ENCODE peak calls at places on chromosomes 7 and 10, in four cellular contexts. K, I, Y and S are unnamed samples. For H3K4me1, the result is how much of the 10 kb centered on the place peaks cover.

GRCh38 chr7:590731-591551 is 71.3 kb upstream of the PDGFA start:
- DNase-seq in Y (no peak), K (no peak), I (no peak), S (no peak)

GRCh38 chr10:118950190-118950658 is 79.3 kb upstream of the NANOS1 start:
- DNase-seq in Y (no peak), K (no peak), I (no peak), S (no peak)

GRCh38 chr7:155815332-155816191 is 3.3 kb upstream of the SHH start:
- DNase-seq in Y (no peak), K (peak), I (peak), S (no peak)

GRCh38 chr10:125683063-125683462 is at the start of gene TEX36:
- DNase-seq in I (no peak), K (no peak), Y (no peak), S (no peak)

GRCh38 chr7:15686957-15687644 is 618 bp upstream of the MEOX2 start:
- DNase-seq in K (no peak), Y (no peak), I (no peak), S (no peak)

GRCh38 chr10:35998036-35998435 is 355.9 kb upstream of the FZD8 start:
- DNase-seq in I (no peak), Y (no peak), K (no peak), S (no peak)

GRCh38 chr10:74179124-74179710 is 28.2 kb downstream of the ADK start:
- DNase-seq in Y (no peak), K (peak), I (no peak), S (no peak)

GRCh38 chr10:13146383-13146782 is 15.0 kb upstream of the MCM10 start:
- DNase-seq in K (no peak), I (no peak), Y (no peak), S (no peak)

GRCh38 chr7:17991866-17992648 is 35.6 kb downstream of the PRPS1L1 start:
- DNase-seq in Y (no peak), K (no peak), I (no peak), S (no peak)

GRCh38 chr7:43341132-43341531 is 228.7 kb downstream of the HECW1 start:
- DNase-seq in Y (no peak), I (no peak), K (no peak), S (no peak)

GRCh38 chr10:132518572-132519381 is 18.8 kb upstream of the INPP5A start:
- DNase-seq in Y (no peak), I (no peak), K (no peak), S (no peak)

GRCh38 chr7:28955723-28956607 is 2.2 kb downstream of the TRIL start:
- DNase-seq in K (peak), Y (peak), I (no peak), S (no peak)

GRCh38 chr7:28957822-28958234 is 302 bp downstream of the TRIL start:
- DNase-seq in K (no peak), Y (no peak), I (no peak), S (no peak)

GRCh38 chr7:28956608-28957063 is 1.5 kb downstream of the TRIL start:
- DNase-seq in I (no peak), K (peak), Y (peak), S (no peak)

GRCh38 chr7:28958235-28958945 is at the start of gene TRIL:
- DNase-seq in K (peak), I (no peak), Y (peak), S (no peak)

DNA sequence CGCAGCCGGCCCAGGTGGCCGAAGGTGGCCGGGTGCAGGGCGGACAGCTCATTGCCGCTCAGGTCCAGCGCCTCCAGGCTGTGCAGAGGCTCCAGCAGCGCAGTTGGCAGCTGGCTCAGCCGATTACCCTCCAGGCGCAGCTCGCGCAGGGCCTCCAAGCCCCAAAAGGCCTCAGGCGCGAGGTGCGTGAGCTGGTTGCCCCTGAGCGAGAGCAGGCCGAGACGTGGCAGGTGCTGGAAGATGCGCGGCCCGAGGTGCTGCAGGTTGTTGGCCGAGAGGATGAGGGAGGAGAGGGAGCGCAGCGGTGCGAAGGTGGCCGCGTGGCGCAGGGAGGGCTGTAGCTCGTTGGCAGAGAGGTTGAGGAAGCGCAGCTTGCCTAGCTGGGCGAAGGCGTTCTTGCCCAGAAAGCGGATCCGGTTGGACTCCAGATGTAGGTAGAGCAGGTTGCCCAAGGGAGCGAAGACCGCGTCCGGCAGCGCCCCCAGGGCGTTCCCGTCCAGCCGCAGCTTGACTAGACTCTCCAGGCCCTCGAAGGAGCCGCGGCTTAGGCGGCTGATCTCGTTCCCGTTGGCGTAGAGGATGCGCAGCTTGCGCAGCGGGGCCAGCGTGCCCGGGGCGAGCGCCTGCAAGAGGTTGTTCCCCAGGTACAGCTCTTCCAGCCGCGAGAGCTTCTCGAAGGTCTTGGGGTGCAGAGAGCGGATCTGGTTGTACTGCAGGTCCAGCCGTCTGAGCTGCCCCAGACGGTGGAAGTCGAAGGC is 887 bp downstream of the TRIL start:
- DNase-seq in Y (peak), K (no peak), I (no peak), S (no peak)
- H3K27ac ChIP-seq in Y (no peak), K (no peak), I (no peak), S (no peak)

GRCh38 chr7:39127058-39127457 is 149.3 kb downstream of the POU6F2 start:
- DNase-seq in K (no peak), Y (no peak), I (no peak), S (no peak)

GRCh38 chr7:39132306-39132705 is 154.6 kb downstream of the POU6F2 start:
- DNase-seq in K (no peak), Y (no peak), I (no peak), S (no peak)

GRCh38 chr7:39133088-39133487 is 155.4 kb downstream of the POU6F2 start:
- DNase-seq in I (no peak), Y (no peak), K (no peak), S (no peak)

GRCh38 chr7:39130304-39130703 is 152.6 kb downstream of the POU6F2 start:
- DNase-seq in K (no peak), Y (no peak), I (no peak), S (no peak)

GRCh38 chr7:39130740-39131538 is 153.2 kb downstream of the POU6F2 start:
- DNase-seq in Y (no peak), I (no peak), K (no peak), S (no peak)
- H3K4me3 ChIP-seq in Y (no peak), I (no peak), K (no peak), S (no peak)

DNA sequence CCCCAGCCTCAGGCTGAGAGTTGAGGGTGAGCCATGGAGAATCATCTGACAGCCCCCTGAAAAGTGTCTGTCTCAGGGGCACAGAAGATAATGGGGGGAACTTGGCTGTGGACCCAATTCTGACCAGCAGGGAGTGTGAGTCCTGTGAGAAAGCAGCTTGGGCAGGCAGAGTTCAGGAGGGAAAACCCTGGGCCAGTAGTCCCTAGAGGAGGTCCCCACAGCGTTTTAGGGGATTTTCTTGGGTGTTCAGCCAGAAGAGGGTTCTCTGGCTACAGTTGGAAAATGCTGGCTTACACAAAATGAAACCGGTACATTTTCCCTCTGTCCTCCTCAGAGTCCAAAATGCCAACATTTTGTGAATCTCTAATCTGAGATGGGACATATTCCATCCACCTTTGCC is 35.8 kb upstream of the TRIM8 start:
- DNase-seq in K (no peak), I (no peak), Y (no peak), S (no peak)
- H3K4me1 ChIP-seq in K (under half), I (under half), Y (under half), S (under half)

GRCh38 chr7:121503730-121504129 is 107.6 kb upstream of the FAM3C start:
- DNase-seq in I (no peak), Y (no peak), K (no peak), S (no peak)
- H3K27ac ChIP-seq in I (no peak), Y (no peak), K (no peak), S (no peak)

GRCh38 chr7:7563269-7563668 is 3.4 kb upstream of the MIOS start:
- DNase-seq in I (no peak), Y (no peak), K (no peak), S (no peak)
- H3K4me3 ChIP-seq in I (no peak), Y (peak), K (no peak), S (no peak)

DNA sequence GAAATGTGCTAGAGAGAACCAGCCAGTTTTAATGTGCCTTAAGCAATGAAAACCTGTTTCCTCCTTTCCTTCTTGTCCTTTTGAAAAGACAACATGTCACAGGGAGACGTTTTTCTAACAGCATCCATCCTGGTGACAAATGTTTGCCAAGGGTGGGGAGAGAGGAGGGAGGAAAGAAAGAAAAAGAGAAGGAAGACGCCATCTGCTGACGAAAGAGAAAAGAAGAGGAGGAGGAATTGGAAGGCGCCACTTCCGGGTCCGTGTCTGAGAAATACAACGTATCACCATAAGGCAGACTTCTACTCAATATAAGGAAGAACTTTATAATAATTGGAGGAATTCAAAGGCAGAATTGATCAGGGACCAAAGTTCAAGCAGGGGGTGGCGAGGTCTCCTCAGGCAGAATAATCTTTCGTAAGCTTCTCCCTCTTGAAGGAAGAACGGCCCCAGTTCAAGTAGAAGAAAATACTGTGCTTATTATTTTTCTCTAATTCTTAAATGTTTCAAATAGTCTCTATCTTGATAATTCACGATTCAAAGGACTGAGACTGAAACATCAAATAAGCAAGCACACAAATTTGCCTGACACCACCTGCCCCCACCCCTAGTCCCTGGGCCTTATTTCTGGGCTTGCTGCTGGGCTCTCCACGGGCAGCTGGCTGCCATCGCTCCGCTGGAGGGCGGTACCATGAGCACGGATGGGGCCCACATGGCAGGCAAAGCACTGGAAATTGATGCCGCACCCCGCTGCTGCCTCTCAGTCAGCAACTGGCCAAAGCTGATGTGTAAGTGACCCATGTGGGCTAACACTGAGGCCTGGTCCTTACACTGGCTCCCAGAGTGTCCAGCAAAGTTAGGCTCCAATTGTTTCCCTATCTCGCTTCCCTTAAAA is 273.7 kb upstream of the KLF14 start:
- DNase-seq in I (peak), K (peak), Y (peak), S (peak)
- H3K4me1 ChIP-seq in I (half or more), K (under half), Y (half or more), S (under half)

GRCh38 chr10:122164028-122164601 is 107.0 kb upstream of the BTBD16 start:
- DNase-seq in K (no peak), I (no peak), Y (no peak), S (no peak)
- H3K27ac ChIP-seq in K (no peak), I (no peak), Y (peak), S (no peak)

GRCh38 chr7:47581442-47581820 is 480 bp downstream of the TNS3 start:
- DNase-seq in Y (no peak), K (no peak), I (no peak), S (no peak)

GRCh38 chr7:47581821-47582747 is at the start of gene TNS3:
- DNase-seq in K (peak), Y (peak), I (no peak), S (no peak)

GRCh38 chr7:47586925-47587324 is 5.0 kb upstream of the TNS3 start:
- DNase-seq in Y (no peak), K (no peak), I (no peak), S (no peak)

GRCh38 chr7:47582748-47583740 is 1.1 kb upstream of the TNS3 start:
- DNase-seq in I (no peak), K (no peak), Y (peak), S (no peak)

GRCh38 chr7:47584128-47584865 is 2.4 kb upstream of the TNS3 start:
- DNase-seq in Y (no peak), K (no peak), I (no peak), S (no peak)
- H3K4me3 ChIP-seq in Y (no peak), K (no peak), I (no peak), S (no peak)

DNA sequence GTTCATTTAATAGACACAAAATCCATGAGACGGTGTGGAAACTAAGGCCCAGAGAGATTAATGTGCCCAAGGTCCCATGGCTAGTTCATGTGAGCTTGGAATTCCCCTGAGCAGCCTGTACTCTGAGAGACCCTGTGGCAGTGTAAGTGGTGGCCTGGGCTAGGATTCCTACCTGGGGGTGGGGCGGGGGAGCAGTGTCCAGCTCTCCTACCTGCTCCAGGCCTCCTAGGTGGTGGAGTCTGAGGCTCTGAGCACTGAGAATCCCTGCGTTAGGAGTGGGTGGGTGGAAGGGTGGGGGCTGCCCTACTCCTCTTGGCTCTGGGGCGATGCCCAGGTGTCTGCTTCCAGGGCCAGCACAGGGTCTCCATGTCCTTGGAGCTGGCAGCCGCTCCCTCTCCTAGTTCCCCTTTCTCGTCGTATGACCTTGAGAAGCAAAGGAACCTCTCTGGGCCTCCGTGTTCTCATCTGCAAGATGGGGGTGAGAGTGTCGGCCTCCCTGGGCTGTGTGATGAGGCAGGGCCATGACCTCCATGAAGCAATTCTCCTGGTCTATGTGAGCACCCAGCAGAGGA is 2.5 kb downstream of the SNCG start:
- DNase-seq in K (no peak), Y (no peak), I (no peak), S (no peak)
- H3K4me1 ChIP-seq in K (under half), Y (under half), I (under half), S (under half)